ENCODE peak calls at places on chromosomes 2 and 18, in four cellular contexts. H is fibroblast of lung; K is naive thymus-derived CD4-positive, alpha-beta T cell; X is OCI-LY7. D is an unnamed sample. For H3K4me1, the result is how much of the 10 kb centered on the place peaks cover.

GRCh38 chr2:219701847-219702634 is 74.6 kb downstream of the SLC4A3 start:
- DNase-seq in H (peak), K (no peak), X (no peak), D (no peak)

GRCh38 chr2:167579826-167580225 is 667.6 kb downstream of the STK39 start:
- DNase-seq in H (peak), K (no peak), X (no peak), D (no peak)

GRCh38 chr18:51051105-51051712 is 21.2 kb downstream of the SMAD4 start:
- DNase-seq in H (peak), K (peak), X (peak), D (no peak)

GRCh38 chr2:73217826-73218225 is 3.8 kb downstream of the SMYD5 start:
- DNase-seq in H (no peak), K (no peak), X (no peak), D (no peak)

GRCh38 chr18:37476182-37476581 is 89.4 kb downstream of the CELF4 start:
- DNase-seq in H (no peak), K (no peak), X (peak), D (no peak)

GRCh38 chr18:57121542-57122112 is 25.3 kb upstream of the BOD1L2 start:
- DNase-seq in H (no peak), K (no peak), X (no peak), D (no peak)

GRCh38 chr2:237072067-237072931 is 13.4 kb upstream of the COPS8 start:
- DNase-seq in H (peak), K (peak), X (peak), D (peak)

GRCh38 chr18:40687401-40687800 is 1267.6 kb upstream of the PIK3C3 start:
- DNase-seq in H (peak), K (no peak), X (no peak), D (no peak)

GRCh38 chr2:234032301-234032856 is 18.1 kb upstream of the SPP2 start:
- DNase-seq in H (peak), K (peak), X (no peak), D (peak)

GRCh38 chr18:46296656-46297055 is 192.5 kb downstream of the HAUS1 start:
- DNase-seq in H (no peak), K (no peak), X (no peak), D (no peak)

DNA sequence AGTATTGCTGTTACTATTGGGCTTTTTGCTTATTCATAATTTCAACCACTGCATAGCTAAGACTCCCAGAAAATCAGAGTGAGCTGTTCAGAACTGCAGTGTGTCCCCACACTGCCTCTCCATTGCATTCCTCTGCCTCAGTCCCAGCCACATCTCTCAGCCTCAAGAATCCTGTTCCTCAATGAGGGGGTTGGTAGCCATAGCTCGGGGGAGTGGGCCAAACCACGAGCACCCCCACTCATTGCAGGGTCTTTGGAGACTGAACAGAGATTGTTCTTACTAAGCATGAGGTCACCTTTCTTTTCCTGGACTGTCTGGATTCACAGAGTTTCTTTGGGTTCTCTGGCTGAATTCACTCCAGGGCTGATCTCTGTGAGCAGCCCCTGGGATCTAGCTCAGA is 161.1 kb downstream of the GFPT1 start:
- DNase-seq in H (peak), K (no peak), X (no peak), D (no peak)
- H3K4me1 ChIP-seq in H (under half), K (under half), X (under half), D (under half)

GRCh38 chr2:160373263-160374019 is 120.2 kb downstream of the RBMS1 start:
- DNase-seq in H (no peak), K (no peak), X (no peak), D (no peak)

GRCh38 chr2:160372585-160372984 is 121.0 kb downstream of the RBMS1 start:
- DNase-seq in H (peak), K (no peak), X (no peak), D (no peak)

GRCh38 chr2:160368988-160369935 is 124.3 kb downstream of the RBMS1 start:
- DNase-seq in H (peak), K (no peak), X (no peak), D (no peak)

GRCh38 chr2:160372010-160372356 is 121.6 kb downstream of the RBMS1 start:
- DNase-seq in H (no peak), K (no peak), X (no peak), D (no peak)

GRCh38 chr2:160371251-160372009 is 122.2 kb downstream of the RBMS1 start:
- DNase-seq in H (peak), K (no peak), X (no peak), D (no peak)
- H3K4me1 ChIP-seq in H (under half), K (half or more), X (under half), D (half or more)

GRCh38 chr2:216498418-216499413 is at the start of gene RPL37A:
- DNase-seq in H (peak), K (peak), X (peak), D (peak)
- H3K4me1 ChIP-seq in H (under half), K (under half), X (under half), D (under half)

GRCh38 chr2:101806123-101806522 is 108.6 kb downstream of the MAP4K4 start:
- DNase-seq in H (peak), K (no peak), X (peak), D (no peak)
- H3K4me1 ChIP-seq in H (under half), K (under half), X (under half), D (under half)

GRCh38 chr2:66560683-66561082 is 125.8 kb downstream of the MEIS1 start:
- DNase-seq in H (peak), K (no peak), X (no peak), D (no peak)
- H3K4me1 ChIP-seq in H (under half), K (under half), X (under half), D (under half)

DNA sequence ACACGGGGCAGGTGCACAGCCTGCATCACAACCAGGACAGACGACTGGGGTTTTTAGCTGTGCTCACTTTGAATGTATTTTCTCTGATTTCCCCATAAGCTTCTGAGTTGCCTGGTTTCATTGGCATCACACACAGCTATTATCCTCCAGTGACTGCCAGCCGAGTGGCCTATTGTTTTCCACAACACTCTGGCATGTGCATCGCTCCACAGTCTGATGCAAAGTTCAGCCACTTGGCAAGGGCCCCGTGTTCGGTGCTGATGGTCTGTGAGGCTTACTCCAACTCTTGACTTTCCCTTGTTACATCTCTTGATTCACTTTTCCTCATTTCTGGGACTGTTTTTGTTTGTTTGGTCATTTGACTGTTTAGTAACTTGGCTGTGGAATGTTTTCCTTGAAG is 593.1 kb downstream of the CBLN2 start:
- DNase-seq in H (no peak), K (no peak), X (no peak), D (no peak)
- H3K4me1 ChIP-seq in H (under half), K (under half), X (under half), D (under half)

GRCh38 chr2:230875347-230876315 is 10.9 kb downstream of the ITM2C start:
- DNase-seq in H (no peak), K (no peak), X (no peak), D (no peak)

GRCh38 chr2:230873670-230874401 is 9.1 kb downstream of the ITM2C start:
- DNase-seq in H (no peak), K (no peak), X (peak), D (no peak)

GRCh38 chr2:230874456-230874855 is 9.7 kb downstream of the ITM2C start:
- DNase-seq in H (no peak), K (no peak), X (no peak), D (no peak)

GRCh38 chr2:230872968-230873669 is 8.4 kb downstream of the ITM2C start:
- DNase-seq in H (no peak), K (no peak), X (peak), D (no peak)

GRCh38 chr2:230874876-230875275 is 10.1 kb downstream of the ITM2C start:
- DNase-seq in H (no peak), K (no peak), X (no peak), D (no peak)
- H3K4me1 ChIP-seq in H (under half), K (under half), X (under half), D (under half)

GRCh38 chr18:21099442-21099841 is 12.2 kb downstream of the ROCK1 start:
- DNase-seq in H (no peak), K (no peak), X (peak), D (no peak)

GRCh38 chr18:21100141-21100540 is 11.5 kb downstream of the ROCK1 start:
- DNase-seq in H (peak), K (no peak), X (no peak), D (no peak)

GRCh38 chr18:21100678-21101077 is 10.9 kb downstream of the ROCK1 start:
- DNase-seq in H (no peak), K (no peak), X (no peak), D (no peak)

GRCh38 chr18:21096760-21097159 is 14.9 kb downstream of the ROCK1 start:
- DNase-seq in H (no peak), K (no peak), X (no peak), D (no peak)

DNA sequence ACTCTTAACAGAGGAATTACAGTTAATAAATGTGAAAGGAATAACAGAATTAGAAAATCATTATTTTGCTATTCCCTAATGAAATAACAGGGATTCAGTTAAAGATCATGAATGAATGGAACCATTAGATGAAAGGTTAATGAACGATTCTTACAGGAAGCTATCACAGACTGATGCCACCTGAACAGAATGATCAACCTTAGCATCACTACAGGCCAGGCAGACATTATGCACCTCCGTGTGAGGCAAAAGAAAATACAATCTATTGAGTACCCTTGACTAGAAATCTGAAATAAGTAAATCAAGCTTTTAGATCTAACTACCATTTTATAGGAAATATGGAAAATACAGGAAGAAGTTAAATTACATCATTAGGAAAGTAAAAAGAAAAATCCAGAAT is 10.4 kb downstream of the ROCK1 start:
- DNase-seq in H (no peak), K (no peak), X (no peak), D (no peak)
- H3K4me1 ChIP-seq in H (under half), K (under half), X (half or more), D (half or more)

DNA sequence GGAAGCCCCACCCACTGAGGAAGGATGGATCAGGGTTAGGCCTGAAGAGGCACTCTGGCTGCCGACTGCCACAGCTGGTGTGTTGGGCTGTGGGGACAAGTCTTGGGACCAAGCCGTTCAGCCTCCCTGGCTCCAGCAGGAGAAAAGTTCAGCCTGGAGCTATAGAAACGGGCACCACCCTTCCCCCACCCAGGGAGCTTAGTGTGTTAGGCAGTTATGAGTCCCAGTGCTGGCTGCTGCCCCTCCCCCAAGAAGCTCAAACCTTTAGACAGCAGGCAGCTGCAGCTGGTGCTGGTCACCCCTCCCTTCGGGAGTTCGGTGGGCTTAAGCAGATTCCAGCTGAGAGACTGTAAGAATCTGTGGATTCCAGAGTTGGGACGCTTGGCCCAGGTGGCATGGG is 447.2 kb upstream of the HS6ST1 start:
- DNase-seq in H (no peak), K (no peak), X (no peak), D (no peak)
- H3K4me1 ChIP-seq in H (under half), K (under half), X (under half), D (under half)